ENCODE peak calls at places on chromosomes 11 and 22, in six cellular contexts. Z, C, K, R, L and T are unnamed samples.
A peak's percentile ranks its signal among the peaks of the same experiment; 100 is the strongest.

GRCh38 chr22:40326905-40327735 is 19.2 kb upstream of the ADSL start:
- DNase-seq in Z (peak; percentile 19), C (no peak), K (no peak), R (no peak), L (peak; percentile 68), T (no peak)

GRCh38 chr22:27919943-27920755 is 1.1 kb upstream of the PITPNB start:
- DNase-seq in Z (peak; percentile 57), C (no peak), K (peak; percentile 25), R (peak; percentile 37), L (peak; percentile 83), T (peak; percentile 51)

GRCh38 chr11:33828604-33829429 is 54.5 kb upstream of the FBXO3 start:
- DNase-seq in Z (peak; percentile 13), C (no peak), K (peak; percentile 70), R (no peak), L (no peak), T (peak; percentile 58)

GRCh38 chr11:48012051-48012391 is 31.7 kb downstream of the PTPRJ start:
- DNase-seq in Z (no peak), C (no peak), K (no peak), R (no peak), L (no peak), T (no peak)

GRCh38 chr22:46349238-46349637 is 13.7 kb downstream of the TRMU start:
- DNase-seq in Z (no peak), C (no peak), K (no peak), R (no peak), L (no peak), T (peak; percentile 83)

GRCh38 chr11:77821349-77821851 is 456 bp downstream of the AAMDC start:
- DNase-seq in Z (peak; percentile 36), C (peak; percentile 16), K (peak; percentile 51), R (peak; percentile 27), L (peak; percentile 34), T (peak; percentile 65)

GRCh38 chr22:49853981-49854791 is 542 bp downstream of the ZBED4 start:
- DNase-seq in Z (peak; percentile 59), C (peak; percentile 47), K (peak; percentile 59), R (peak; percentile 28), L (peak; percentile 27), T (peak; percentile 91)

GRCh38 chr22:43293661-43294392 is 49.3 kb downstream of the SCUBE1 start:
- DNase-seq in Z (peak; percentile 93), C (no peak), K (no peak), R (peak; percentile 78), L (peak; percentile 85), T (peak; percentile 75)

GRCh38 chr11:58707767-58708166 is 24.0 kb downstream of the GLYAT start:
- DNase-seq in Z (no peak), C (no peak), K (no peak), R (no peak), L (no peak), T (no peak)

GRCh38 chr11:46119352-46120216 is 1.7 kb downstream of the PHF21A start:
- DNase-seq in Z (peak; percentile 77), C (peak; percentile 74), K (peak; percentile 70), R (peak; percentile 62), L (peak; percentile 82), T (peak; percentile 89)

GRCh38 chr11:794766-795637 is 3.1 kb downstream of the SLC25A22 start:
- DNase-seq in Z (no peak), C (peak; percentile 65), K (no peak), R (no peak), L (no peak), T (no peak)

GRCh38 chr11:117479372-117479771 is 151.7 kb downstream of the CEP164 start:
- DNase-seq in Z (no peak), C (peak; percentile 47), K (no peak), R (peak; percentile 13), L (no peak), T (peak; percentile 19)

GRCh38 chr22:41040483-41040882 is 51.9 kb upstream of the EP300 start:
- DNase-seq in Z (no peak), C (no peak), K (no peak), R (no peak), L (no peak), T (no peak)

DNA sequence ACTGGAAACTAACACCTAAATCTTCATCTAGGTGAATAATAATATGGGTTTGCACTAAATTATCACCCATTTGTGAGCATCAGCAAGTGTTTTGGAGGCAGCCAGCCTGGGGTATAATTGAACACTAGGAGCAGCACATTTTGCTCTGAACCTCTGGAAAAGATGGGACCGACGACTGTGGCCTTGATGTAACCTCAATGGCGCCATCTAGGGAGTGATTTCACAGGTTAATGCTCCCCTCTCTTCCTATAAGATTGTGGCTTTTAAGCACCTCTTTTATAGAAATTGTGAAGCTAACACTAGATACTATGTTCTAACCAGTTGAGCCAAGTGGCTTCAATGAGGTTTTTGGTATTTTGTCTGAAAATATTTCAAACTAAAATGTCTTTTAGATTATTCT is 203.7 kb downstream of the NELL1 start:
- DNase-seq in Z (peak; percentile 73), C (peak; percentile 24), K (peak; percentile 64), R (peak; percentile 32), L (no peak), T (no peak)
- TF ChIP-seq CTCF in Z (peak; percentile 42), C (peak; percentile 71), K (peak; percentile 23), R (peak; percentile 21), L (no peak), T (no peak)

DNA sequence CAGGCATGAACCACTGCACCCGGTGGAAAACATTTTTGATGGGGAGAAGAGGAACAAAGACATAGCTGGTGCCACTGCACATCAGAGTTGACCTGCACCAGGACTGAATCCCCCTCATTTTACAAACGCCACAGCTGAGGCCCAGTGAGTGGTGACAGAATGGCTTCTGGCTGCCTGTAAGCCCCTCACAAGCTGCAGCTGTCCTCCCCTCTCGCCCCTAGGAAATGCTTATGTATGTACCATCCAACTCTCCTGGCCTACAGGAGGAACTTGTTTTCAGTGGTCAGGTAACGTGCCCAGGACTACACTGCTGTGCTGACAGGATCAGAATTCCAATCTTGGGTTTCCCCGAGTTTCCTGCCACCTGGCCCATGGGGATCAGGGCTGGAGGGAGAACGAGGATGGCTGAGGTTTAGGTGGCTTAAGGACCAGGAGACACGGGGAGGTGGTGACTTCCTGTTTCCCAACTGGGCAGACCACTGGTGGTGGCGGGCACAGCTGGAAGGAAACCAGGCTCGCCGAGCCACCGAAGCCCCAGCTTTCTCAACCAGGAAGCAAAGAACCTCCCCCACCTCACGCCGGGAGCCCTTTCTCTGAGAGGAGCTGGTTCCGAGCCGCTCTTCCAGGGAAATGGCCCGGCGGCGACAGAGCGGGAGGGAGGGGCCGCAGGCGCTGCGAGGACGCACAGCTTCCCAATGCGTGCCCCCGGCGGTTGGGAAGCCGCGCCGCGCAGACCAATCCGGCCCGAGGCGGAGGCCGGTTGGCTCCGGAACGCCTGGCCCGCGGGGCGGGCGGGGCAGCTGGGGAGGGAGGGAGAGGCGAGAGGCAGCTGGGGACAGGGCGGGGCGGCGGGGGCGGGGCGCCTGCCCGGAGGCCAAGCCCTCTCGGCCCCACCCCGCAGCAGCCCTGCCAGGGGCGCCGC is 1.0 kb upstream of the LRFN4 start:
- DNase-seq in Z (peak; percentile 96), C (peak; percentile 90), K (peak; percentile 96), R (peak; percentile 97), L (peak; percentile 89), T (peak; percentile 100)
- H2AFZ ChIP-seq in Z (peak overlapping the region; percentile 93), C (peak overlapping the region; percentile 39), K (peak overlapping the region; percentile 72), R (peak overlapping the region; percentile 92), L (peak overlapping the region; percentile 71), T (peak overlapping the region; percentile 77)

GRCh38 chr22:37731804-37732471 is 35.1 kb downstream of the TRIOBP start:
- DNase-seq in Z (peak; percentile 81), C (peak; percentile 31), K (no peak), R (peak; percentile 48), L (no peak), T (no peak)
- TF ChIP-seq CTCF in Z (peak; percentile 5), C (peak; percentile 42), K (peak; percentile 11), R (peak; percentile 25), L (peak; percentile 12), T (peak; percentile 13)

GRCh38 chr11:20623258-20623657 is 23.9 kb downstream of the SLC6A5 start:
- DNase-seq in Z (no peak), C (no peak), K (no peak), R (no peak), L (no peak), T (no peak)

GRCh38 chr11:20621679-20622078 is 22.3 kb downstream of the SLC6A5 start:
- DNase-seq in Z (no peak), C (no peak), K (no peak), R (no peak), L (no peak), T (no peak)

GRCh38 chr11:20627026-20627425 is 27.6 kb downstream of the SLC6A5 start:
- DNase-seq in Z (no peak), C (no peak), K (no peak), R (no peak), L (no peak), T (no peak)

GRCh38 chr11:20620988-20621387 is 21.6 kb downstream of the SLC6A5 start:
- DNase-seq in Z (no peak), C (no peak), K (no peak), R (no peak), L (no peak), T (no peak)

DNA sequence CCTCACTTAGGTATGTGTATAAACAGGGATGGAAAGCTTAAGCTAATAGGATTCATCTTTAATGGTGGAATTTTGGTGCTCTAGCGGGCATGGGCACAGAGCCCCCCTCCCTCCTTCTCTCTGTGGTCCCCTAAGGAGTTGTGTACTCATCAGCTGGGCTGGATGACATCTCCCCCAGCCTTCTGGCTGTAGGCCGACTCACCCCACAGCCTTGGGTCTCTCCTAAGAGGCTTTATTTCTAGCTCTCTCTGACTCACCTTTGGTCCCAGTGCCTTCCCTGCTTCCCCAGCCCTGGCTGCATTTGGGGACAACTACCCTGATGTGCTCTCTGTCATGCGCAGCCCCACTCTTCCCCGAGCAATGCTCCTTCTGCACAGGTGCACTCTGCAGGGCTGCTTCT is 26.9 kb downstream of the SLC6A5 start:
- DNase-seq in Z (no peak), C (no peak), K (no peak), R (no peak), L (no peak), T (no peak)
- H2AFZ ChIP-seq in Z (no peak overlapping the region), C (no peak overlapping the region), K (no peak overlapping the region), R (no peak overlapping the region), L (no peak overlapping the region), T (no peak overlapping the region)